ENCODE peak calls at places on chromosome 5, in six cellular contexts. One of them, this sample, is unnamed.

GRCh38 chr5:14458414-14458813 is 123.2 kb upstream of the OTULINL start:
- DNase-seq in M059J: no peak
- DNase-seq in astrocyte: no peak
- DNase-seq in activated CD4-positive, alpha-beta T cell treated with anti-CD3 and anti-CD28 coated beads, Interleukin-2, amount 50 U/mL, for 48 hours: no peak
- DNase-seq in heart right ventricle: no peak
- DNase-seq in amniotic stem cell: no peak
- DNase-seq in this sample: no peak

GRCh38 chr5:132090107-132090506 is 16.5 kb downstream of the CSF2 start:
- DNase-seq in M059J: peak
- DNase-seq in astrocyte: peak
- DNase-seq in activated CD4-positive, alpha-beta T cell treated with anti-CD3 and anti-CD28 coated beads, Interleukin-2, amount 50 U/mL, for 48 hours: no peak
- DNase-seq in heart right ventricle: no peak
- DNase-seq in amniotic stem cell: no peak
- DNase-seq in this sample: no peak

GRCh38 chr5:153998010-153998409 is 40.7 kb downstream of the FAM114A2 start:
- DNase-seq in M059J: no peak
- DNase-seq in astrocyte: no peak
- DNase-seq in activated CD4-positive, alpha-beta T cell treated with anti-CD3 and anti-CD28 coated beads, Interleukin-2, amount 50 U/mL, for 48 hours: no peak
- DNase-seq in heart right ventricle: no peak
- DNase-seq in amniotic stem cell: no peak
- DNase-seq in this sample: no peak

GRCh38 chr5:149855371-149855770 is 89.2 kb downstream of the PDE6A start:
- DNase-seq in M059J: peak
- DNase-seq in astrocyte: peak
- DNase-seq in activated CD4-positive, alpha-beta T cell treated with anti-CD3 and anti-CD28 coated beads, Interleukin-2, amount 50 U/mL, for 48 hours: no peak
- DNase-seq in heart right ventricle: no peak
- DNase-seq in amniotic stem cell: no peak
- DNase-seq in this sample: no peak

GRCh38 chr5:43348207-43348606 is 35.0 kb upstream of the HMGCS1 start:
- DNase-seq in M059J: no peak
- DNase-seq in astrocyte: no peak
- DNase-seq in activated CD4-positive, alpha-beta T cell treated with anti-CD3 and anti-CD28 coated beads, Interleukin-2, amount 50 U/mL, for 48 hours: no peak
- DNase-seq in heart right ventricle: no peak
- DNase-seq in amniotic stem cell: no peak
- DNase-seq in this sample: no peak

GRCh38 chr5:81268797-81269196 is 32.6 kb upstream of the ZCCHC9 start:
- DNase-seq in M059J: peak
- DNase-seq in astrocyte: peak
- DNase-seq in activated CD4-positive, alpha-beta T cell treated with anti-CD3 and anti-CD28 coated beads, Interleukin-2, amount 50 U/mL, for 48 hours: no peak
- DNase-seq in heart right ventricle: no peak
- DNase-seq in amniotic stem cell: peak
- DNase-seq in this sample: no peak

GRCh38 chr5:38466444-38467189 is 89.8 kb downstream of the LIFR start:
- DNase-seq in M059J: peak
- DNase-seq in astrocyte: no peak
- DNase-seq in activated CD4-positive, alpha-beta T cell treated with anti-CD3 and anti-CD28 coated beads, Interleukin-2, amount 50 U/mL, for 48 hours: no peak
- DNase-seq in heart right ventricle: peak
- DNase-seq in amniotic stem cell: no peak
- DNase-seq in this sample: peak

GRCh38 chr5:54867310-54867944 is 118.0 kb downstream of the ESM1 start:
- DNase-seq in M059J: peak
- DNase-seq in astrocyte: peak
- DNase-seq in activated CD4-positive, alpha-beta T cell treated with anti-CD3 and anti-CD28 coated beads, Interleukin-2, amount 50 U/mL, for 48 hours: no peak
- DNase-seq in heart right ventricle: no peak
- DNase-seq in amniotic stem cell: peak
- DNase-seq in this sample: no peak